ENCODE peak calls at places on chromosomes 16 and 17, in six cellular contexts. X is mammary epithelial cell; V is CD4-positive, CD25-positive, alpha-beta regulatory T cell; S is brain microvascular endothelial cell; E is substantia nigra; D is SJSA1. B is an unnamed sample.

GRCh38 chr17:44911133-44912001 is 3.9 kb downstream of the GFAP start:
- DNase-seq in X (no peak), V (peak), S (peak), E (peak), D (no peak), B (peak)

GRCh38 chr17:46984892-46985291 is 5.8 kb upstream of the RPRML start:
- DNase-seq in X (no peak), V (no peak), S (no peak), E (no peak), D (no peak), B (no peak)

GRCh38 chr17:36864827-36865320 is 72.4 kb upstream of the LHX1 start:
- DNase-seq in X (no peak), V (no peak), S (no peak), E (no peak), D (no peak), B (no peak)

GRCh38 chr17:2398655-2399571 is 1.9 kb downstream of the MNT start:
- DNase-seq in X (peak), V (peak), S (peak), E (no peak), D (peak), B (peak)

GRCh38 chr17:58325289-58325726 is 3.3 kb downstream of the TSPOAP1 start:
- DNase-seq in X (no peak), V (no peak), S (no peak), E (no peak), D (no peak), B (peak)

GRCh38 chr16:28511031-28511430 is 4.4 kb upstream of the IL27 start:
- DNase-seq in X (no peak), V (no peak), S (no peak), E (no peak), D (no peak), B (no peak)

GRCh38 chr17:82935944-82936767 is 96.3 kb upstream of the ZNF750 start:
- DNase-seq in X (no peak), V (no peak), S (no peak), E (no peak), D (no peak), B (no peak)

GRCh38 chr16:68707341-68708152 is 29.5 kb upstream of the CDH1 start:
- DNase-seq in X (peak), V (no peak), S (peak), E (no peak), D (peak), B (peak)

GRCh38 chr17:36939944-36940312 is 2.7 kb downstream of the LHX1 start:
- DNase-seq in X (no peak), V (no peak), S (no peak), E (no peak), D (no peak), B (peak)

GRCh38 chr16:87178977-87179376 is 138.2 kb downstream of the C16orf95 start:
- DNase-seq in X (no peak), V (no peak), S (peak), E (no peak), D (peak), B (peak)

GRCh38 chr17:28725660-28726395 is at the start of gene TLCD1:
- DNase-seq in X (peak), V (peak), S (peak), E (no peak), D (peak), B (peak)

GRCh38 chr17:27089929-27090247 is 204.0 kb upstream of the WSB1 start:
- DNase-seq in X (no peak), V (no peak), S (no peak), E (no peak), D (no peak), B (no peak)

GRCh38 chr17:38870259-38871165 is 654 bp downstream of the LASP1 start:
- DNase-seq in X (peak), V (peak), S (no peak), E (peak), D (peak), B (peak)

GRCh38 chr17:33779399-33779697 is 475.7 kb upstream of the CCL2 start:
- DNase-seq in X (no peak), V (no peak), S (no peak), E (no peak), D (no peak), B (no peak)

GRCh38 chr17:38861399-38861843 is 7.9 kb upstream of the RPL23 start:
- DNase-seq in X (peak), V (no peak), S (no peak), E (no peak), D (peak), B (peak)

GRCh38 chr17:76384222-76384986 is at the start of gene SPHK1:
- DNase-seq in X (peak), V (peak), S (peak), E (no peak), D (peak), B (peak)

GRCh38 chr16:66057056-66057455 is 309.4 kb upstream of the CDH5 start:
- DNase-seq in X (no peak), V (no peak), S (no peak), E (no peak), D (no peak), B (no peak)

GRCh38 chr17:79926308-79927135 is 87.3 kb upstream of the CBX4 start:
- DNase-seq in X (no peak), V (no peak), S (no peak), E (no peak), D (no peak), B (no peak)

DNA sequence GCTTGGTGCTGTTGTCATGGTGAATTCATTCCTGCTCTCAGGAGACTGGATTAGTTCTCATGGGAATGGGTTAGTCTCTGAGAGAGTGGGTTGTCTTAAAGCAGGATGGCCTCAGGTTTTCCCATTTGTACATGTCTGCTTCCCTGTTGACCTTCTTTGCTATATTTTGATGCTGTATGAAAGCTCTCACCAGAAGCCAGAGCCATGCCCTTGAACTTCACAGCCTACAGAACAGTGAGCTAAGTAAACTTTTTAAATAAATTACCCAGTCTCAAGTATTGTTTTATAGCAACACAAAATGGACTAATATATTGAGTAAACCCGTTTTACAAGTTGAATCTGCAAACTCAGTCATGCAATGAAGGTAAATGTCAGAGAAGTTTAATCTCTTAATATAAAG is 66.8 kb downstream of the CDRT15 start:
- DNase-seq in X (no peak), V (no peak), S (no peak), E (no peak), D (no peak), B (no peak)
- H3K27ac ChIP-seq in X (no peak), V (no peak), S (no peak), E (no peak), D (no peak), B (no peak)

GRCh38 chr16:50388491-50388890 is 19.7 kb upstream of the BRD7 start:
- DNase-seq in X (no peak), V (no peak), S (no peak), E (no peak), D (no peak), B (no peak)
- H3K27ac ChIP-seq in X (no peak), V (no peak), S (no peak), E (no peak), D (no peak), B (no peak)

GRCh38 chr17:56449176-56449575 is 144.3 kb upstream of the NOG start:
- DNase-seq in X (no peak), V (no peak), S (no peak), E (no peak), D (no peak), B (no peak)
- H3K27ac ChIP-seq in X (no peak), V (no peak), S (no peak), E (no peak), D (no peak), B (no peak)

GRCh38 chr16:75265911-75266701 is 14.7 kb upstream of the BCAR1 start:
- DNase-seq in X (peak), V (no peak), S (peak), E (no peak), D (peak), B (peak)

GRCh38 chr16:75264999-75265910 is 13.8 kb upstream of the BCAR1 start:
- DNase-seq in X (no peak), V (no peak), S (no peak), E (no peak), D (no peak), B (peak)

GRCh38 chr16:75264531-75264998 is 13.1 kb upstream of the BCAR1 start:
- DNase-seq in X (no peak), V (no peak), S (no peak), E (no peak), D (peak), B (no peak)

GRCh38 chr16:75267631-75268264 is 16.3 kb upstream of the BCAR1 start:
- DNase-seq in X (peak), V (no peak), S (no peak), E (no peak), D (peak), B (no peak)

DNA sequence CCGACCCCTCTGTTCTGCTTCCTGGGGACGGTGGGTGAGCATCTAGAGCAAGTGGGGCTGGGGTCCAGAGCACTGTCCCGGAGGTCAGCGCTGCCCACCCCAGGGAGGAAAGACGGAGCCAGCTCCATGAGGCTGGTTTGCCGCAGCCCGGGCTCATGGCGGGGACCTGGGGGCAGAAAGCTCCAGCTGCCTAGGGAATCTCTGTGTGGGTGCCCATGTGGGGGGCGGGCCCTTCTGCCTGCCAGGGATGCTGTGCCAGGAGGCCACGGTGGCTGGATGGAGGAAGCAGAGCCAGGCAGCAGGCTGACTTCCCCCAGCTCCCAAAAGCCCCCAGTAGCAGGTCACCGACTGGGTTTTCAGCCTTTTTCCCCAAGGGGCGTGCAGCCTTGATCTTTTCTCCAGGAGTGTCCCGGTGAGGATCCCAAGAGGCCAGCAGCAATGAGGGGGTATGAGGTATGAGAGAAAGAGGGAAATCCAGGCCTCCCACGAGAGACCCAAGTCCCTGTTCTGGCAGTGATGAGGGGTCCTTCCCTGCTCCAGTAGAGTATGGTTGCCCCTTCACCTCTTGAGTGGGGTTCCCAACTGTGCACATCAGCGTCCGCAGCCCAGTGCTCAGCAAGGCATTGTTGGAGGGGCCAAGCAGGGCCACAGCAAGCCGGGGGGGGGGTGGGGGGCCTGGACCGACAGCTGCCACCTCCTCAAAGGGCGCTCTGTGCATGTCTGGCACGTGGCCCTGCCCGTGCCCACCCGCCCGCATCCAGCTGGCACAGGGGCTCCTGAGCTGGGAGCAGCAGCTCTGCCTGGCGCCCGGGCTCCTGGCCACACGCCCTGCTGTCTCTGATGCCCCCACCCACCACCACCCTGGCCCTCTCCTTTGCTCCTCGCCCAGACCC is 15.6 kb upstream of the BCAR1 start:
- DNase-seq in X (no peak), V (no peak), S (no peak), E (peak), D (no peak), B (no peak)
- H3K27ac ChIP-seq in X (no peak), V (no peak), S (no peak), E (peak), D (no peak), B (no peak)

DNA sequence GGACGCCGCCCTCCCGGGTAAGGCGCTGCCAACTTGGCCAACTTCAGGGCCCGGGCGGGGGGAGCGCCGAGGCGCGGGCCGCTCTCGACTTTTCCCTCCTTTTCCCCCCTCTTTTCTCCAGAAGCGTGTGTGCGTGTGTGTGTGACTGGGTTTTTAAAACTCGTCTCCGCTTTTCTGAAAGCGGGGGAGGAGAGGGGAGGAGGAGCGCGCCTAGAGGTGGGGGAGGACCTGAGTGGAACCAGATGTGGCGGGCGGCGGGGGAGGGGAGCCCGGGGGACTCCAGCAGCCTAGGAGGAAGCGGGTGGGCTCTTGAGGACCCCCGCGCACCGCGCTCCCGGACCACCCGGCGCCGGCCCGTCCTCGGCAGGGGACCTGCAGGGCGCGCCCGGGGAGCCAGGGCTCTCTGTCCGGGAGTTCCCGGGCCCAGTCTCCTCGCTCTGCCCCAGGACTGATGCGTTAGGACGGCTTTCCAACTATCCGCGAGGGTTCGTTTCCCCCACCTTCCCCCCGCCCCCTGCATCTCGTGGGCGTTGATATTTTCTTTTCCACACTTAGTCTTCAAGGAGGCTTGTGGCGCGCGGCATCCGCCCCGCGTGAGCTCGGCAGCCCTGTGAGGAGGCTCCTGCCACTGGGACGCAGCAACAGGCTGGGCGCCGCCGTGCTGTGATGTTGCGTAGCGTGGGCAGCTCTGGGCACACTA is 584 bp downstream of the MRC2 start:
- DNase-seq in X (peak), V (no peak), S (peak), E (no peak), D (peak), B (peak)
- H3K27ac ChIP-seq in X (peak), V (no peak), S (peak), E (no peak), D (peak), B (no peak)

B was measured in GM23338.